ENCODE peak calls at places on chromosomes 12 and 14, in ten cellular contexts. D is hepatocyte, Z is ascending aorta, X is tibial nerve, L is A673, N is AG04449, J is choroid plexus epithelial cell, V is IMR-90, W is PC-9, F is fibroblast of pulmonary artery. Y is an unnamed sample.

GRCh38 chr12:121404734-121405133 is 4.8 kb downstream of the RNF34 start:
- DNase-seq in D (peak), Z (no peak), X (no peak), L (peak), N (no peak), J (peak), V (no peak), W (no peak), F (peak), Y (peak)

GRCh38 chr14:81401420-81402122 is 1.4 kb upstream of the STON2 start:
- DNase-seq in D (no peak), Z (no peak), X (peak), L (no peak), N (peak), J (peak), V (peak), W (no peak), F (peak), Y (peak)

GRCh38 chr12:59122784-59123183 is 202.5 kb upstream of the LRIG3 start:
- DNase-seq in D (no peak), Z (no peak), X (peak), L (no peak), N (no peak), J (no peak), V (no peak), W (no peak), F (peak), Y (peak)

GRCh38 chr14:90848944-90849731 is 32.9 kb upstream of the TTC7B start:
- DNase-seq in D (no peak), Z (no peak), X (no peak), L (no peak), N (no peak), J (no peak), V (peak), W (no peak), F (no peak), Y (no peak)

GRCh38 chr12:76983420-76983819 is 81.9 kb downstream of the E2F7 start:
- DNase-seq in D (no peak), Z (no peak), X (no peak), L (no peak), N (no peak), J (no peak), V (no peak), W (no peak), F (no peak), Y (no peak)

GRCh38 chr12:69129014-69129413 is 110.4 kb upstream of the CPSF6 start:
- DNase-seq in D (no peak), Z (no peak), X (no peak), L (no peak), N (no peak), J (peak), V (no peak), W (no peak), F (peak), Y (no peak)

GRCh38 chr14:67423424-67423823 is 11.5 kb upstream of the PLEK2 start:
- DNase-seq in D (no peak), Z (no peak), X (no peak), L (no peak), N (no peak), J (no peak), V (no peak), W (no peak), F (no peak), Y (no peak)

GRCh38 chr12:27477049-27477448 is 30.5 kb downstream of the SMCO2 start:
- DNase-seq in D (no peak), Z (no peak), X (no peak), L (no peak), N (no peak), J (no peak), V (no peak), W (no peak), F (no peak), Y (no peak)

GRCh38 chr14:42480235-42480634 is 873.6 kb downstream of the LRFN5 start:
- DNase-seq in D (no peak), Z (no peak), X (no peak), L (no peak), N (no peak), J (no peak), V (no peak), W (no peak), F (no peak), Y (no peak)

GRCh38 chr12:127559349-127560040 is 707.5 kb upstream of the TMEM132C start:
- DNase-seq in D (peak), Z (no peak), X (peak), L (peak), N (peak), J (peak), V (peak), W (peak), F (peak), Y (peak)

GRCh38 chr14:23538785-23539184 is 12.8 kb downstream of the ZFHX2 start:
- DNase-seq in D (no peak), Z (no peak), X (no peak), L (peak), N (no peak), J (peak), V (peak), W (no peak), F (peak), Y (peak)

GRCh38 chr12:127455347-127456265 is 811.4 kb upstream of the TMEM132C start:
- DNase-seq in D (peak), Z (no peak), X (no peak), L (no peak), N (no peak), J (peak), V (no peak), W (no peak), F (no peak), Y (no peak)

GRCh38 chr12:132921685-132922084 is 34.3 kb upstream of the CHFR start:
- DNase-seq in D (no peak), Z (no peak), X (no peak), L (no peak), N (no peak), J (no peak), V (no peak), W (no peak), F (no peak), Y (no peak)

GRCh38 chr12:20370001-20370381 is 1.7 kb downstream of the PDE3A start:
- DNase-seq in D (peak), Z (no peak), X (peak), L (no peak), N (no peak), J (peak), V (no peak), W (no peak), F (peak), Y (peak)

GRCh38 chr14:92678766-92679165 is 69.7 kb downstream of the LGMN start:
- DNase-seq in D (no peak), Z (no peak), X (no peak), L (no peak), N (no peak), J (no peak), V (no peak), W (no peak), F (no peak), Y (no peak)

GRCh38 chr12:2023365-2023764 is 19.1 kb upstream of the DCP1B start:
- DNase-seq in D (peak), Z (no peak), X (no peak), L (no peak), N (no peak), J (no peak), V (no peak), W (no peak), F (no peak), Y (no peak)

GRCh38 chr14:73426877-73427276 is 31.5 kb downstream of the NUMB start:
- DNase-seq in D (peak), Z (no peak), X (no peak), L (no peak), N (no peak), J (peak), V (peak), W (no peak), F (peak), Y (peak)

GRCh38 chr12:49288922-49289555 is 5.9 kb upstream of the PRPH start:
- DNase-seq in D (no peak), Z (no peak), X (no peak), L (no peak), N (no peak), J (no peak), V (no peak), W (no peak), F (no peak), Y (no peak)

GRCh38 chr12:87378526-87378925 is 650.7 kb downstream of the C12orf50 start:
- DNase-seq in D (no peak), Z (no peak), X (no peak), L (no peak), N (no peak), J (no peak), V (no peak), W (no peak), F (no peak), Y (no peak)

GRCh38 chr14:58430156-58430555 is 2.6 kb downstream of the KIAA0586 start:
- DNase-seq in D (no peak), Z (no peak), X (no peak), L (no peak), N (peak), J (peak), V (peak), W (no peak), F (peak), Y (peak)

GRCh38 chr12:119686776-119687175 is 18.8 kb downstream of the PRKAB1 start:
- DNase-seq in D (no peak), Z (no peak), X (no peak), L (no peak), N (no peak), J (no peak), V (no peak), W (no peak), F (no peak), Y (no peak)

GRCh38 chr12:111089616-111090015 is 169.2 kb upstream of the MYL2 start:
- DNase-seq in D (no peak), Z (no peak), X (no peak), L (no peak), N (no peak), J (no peak), V (no peak), W (no peak), F (no peak), Y (no peak)

GRCh38 chr12:8709124-8709830 is 11.5 kb downstream of the RIMKLB start:
- DNase-seq in D (no peak), Z (no peak), X (no peak), L (no peak), N (no peak), J (peak), V (no peak), W (no peak), F (no peak), Y (peak)
- H3K4me3 ChIP-seq in D (no peak), Z (peak), X (peak), L (no peak), N (no peak), J (peak), V (no peak), W (no peak), F (no peak), Y (peak)

GRCh38 chr12:114368685-114369084 is 37.3 kb downstream of the TBX5 start:
- DNase-seq in D (no peak), Z (no peak), X (no peak), L (no peak), N (no peak), J (no peak), V (no peak), W (no peak), F (no peak), Y (peak)
- TF ChIP-seq CTCF in D (no peak), Z (no peak), X (no peak), L (no peak), N (no peak), J (no peak), V (no peak), W (no peak), F (no peak), Y (no peak)

GRCh38 chr12:52032797-52033505 is 18.3 kb upstream of the NR4A1 start:
- DNase-seq in D (peak), Z (peak), X (peak), L (peak), N (peak), J (peak), V (peak), W (peak), F (peak), Y (peak)
- H3K4me3 ChIP-seq in D (no peak), Z (peak), X (peak), L (peak), N (peak), J (peak), V (peak), W (peak), F (peak), Y (peak)

GRCh38 chr12:15527201-15527782 is 205.0 kb downstream of the PTPRO start:
- DNase-seq in D (no peak), Z (no peak), X (peak), L (peak), N (no peak), J (peak), V (peak), W (no peak), F (peak), Y (peak)
- TF ChIP-seq CTCF in D (peak), Z (no peak), X (no peak), L (peak), N (no peak), J (peak), V (peak), W (peak), F (peak), Y (peak)

GRCh38 chr12:51815571-51815970 is 32.9 kb downstream of the FIGNL2 start:
- DNase-seq in D (no peak), Z (no peak), X (no peak), L (no peak), N (no peak), J (no peak), V (no peak), W (no peak), F (no peak), Y (no peak)
- H3K4me3 ChIP-seq in D (no peak), Z (no peak), X (no peak), L (no peak), N (no peak), J (no peak), V (no peak), W (no peak), F (no peak), Y (no peak)

GRCh38 chr12:75341873-75342272 is 7.4 kb downstream of the GLIPR1L1 start:
- DNase-seq in D (no peak), Z (no peak), X (no peak), L (no peak), N (no peak), J (no peak), V (peak), W (no peak), F (no peak), Y (no peak)
- TF ChIP-seq CTCF in D (no peak), Z (no peak), X (no peak), L (no peak), N (no peak), J (no peak), V (no peak), W (no peak), F (no peak), Y (no peak)

GRCh38 chr14:64708148-64709004 is 4.2 kb downstream of the PLEKHG3 start:
- DNase-seq in D (peak), Z (no peak), X (no peak), L (no peak), N (no peak), J (peak), V (peak), W (peak), F (no peak), Y (no peak)

GRCh38 chr14:64707661-64708060 is 3.4 kb downstream of the PLEKHG3 start:
- DNase-seq in D (peak), Z (no peak), X (no peak), L (no peak), N (peak), J (peak), V (peak), W (no peak), F (peak), Y (peak)

GRCh38 chr14:64711039-64711438 is 6.8 kb downstream of the PLEKHG3 start:
- DNase-seq in D (no peak), Z (no peak), X (peak), L (no peak), N (no peak), J (no peak), V (no peak), W (no peak), F (no peak), Y (peak)

GRCh38 chr14:64706552-64707193 is 2.4 kb downstream of the PLEKHG3 start:
- DNase-seq in D (no peak), Z (no peak), X (no peak), L (no peak), N (no peak), J (no peak), V (no peak), W (no peak), F (no peak), Y (no peak)

GRCh38 chr14:64709126-64709525 is 4.9 kb downstream of the PLEKHG3 start:
- DNase-seq in D (no peak), Z (no peak), X (no peak), L (no peak), N (no peak), J (no peak), V (no peak), W (no peak), F (no peak), Y (no peak)
- H3K4me3 ChIP-seq in D (no peak), Z (peak), X (peak), L (no peak), N (no peak), J (no peak), V (no peak), W (no peak), F (no peak), Y (no peak)

GRCh38 chr12:130752692-130753230 is 36.7 kb upstream of the RIMBP2 start:
- DNase-seq in D (no peak), Z (no peak), X (no peak), L (no peak), N (no peak), J (no peak), V (no peak), W (no peak), F (no peak), Y (no peak)
- TF ChIP-seq CTCF in D (no peak), Z (no peak), X (no peak), L (peak), N (no peak), J (no peak), V (no peak), W (no peak), F (no peak), Y (no peak)

GRCh38 chr12:75892779-75893408 is 138.7 kb downstream of the PHLDA1 start:
- DNase-seq in D (no peak), Z (no peak), X (no peak), L (no peak), N (no peak), J (peak), V (peak), W (peak), F (peak), Y (peak)
- H3K4me3 ChIP-seq in D (no peak), Z (no peak), X (no peak), L (no peak), N (no peak), J (no peak), V (no peak), W (no peak), F (no peak), Y (no peak)